ENCODE peak calls at places on chromosomes 12 and 14, in five cellular contexts. One of them, this sample, is unnamed.

GRCh38 chr14:67532998-67533753 is at the start of gene PLEKHH1:
- DNase-seq in hepatocyte: peak
- DNase-seq in uterus: peak
- DNase-seq in AG10803: peak
- DNase-seq in HCT116: peak
- DNase-seq in this sample: peak

GRCh38 chr14:89265229-89265628 is 151.8 kb downstream of the FOXN3 start:
- DNase-seq in uterus: no peak
- DNase-seq in AG10803: no peak
- DNase-seq in hepatocyte: no peak
- DNase-seq in HCT116: no peak
- DNase-seq in this sample: no peak

GRCh38 chr12:67758119-67758873 is 109.8 kb downstream of the DYRK2 start:
- DNase-seq in HCT116: no peak
- DNase-seq in hepatocyte: no peak
- DNase-seq in AG10803: no peak
- DNase-seq in uterus: no peak
- DNase-seq in this sample: no peak

GRCh38 chr12:2341051-2341751 is 288.4 kb downstream of the CACNA1C start:
- DNase-seq in HCT116: no peak
- DNase-seq in uterus: no peak
- DNase-seq in hepatocyte: no peak
- DNase-seq in AG10803: no peak
- DNase-seq in this sample: no peak

GRCh38 chr12:104201238-104202001 is 14.2 kb upstream of the TXNRD1 start:
- DNase-seq in uterus: peak
- DNase-seq in AG10803: peak
- DNase-seq in HCT116: peak
- DNase-seq in hepatocyte: peak
- DNase-seq in this sample: peak

GRCh38 chr12:69070319-69071090 is 137.5 kb upstream of the CPM start:
- DNase-seq in AG10803: peak
- DNase-seq in HCT116: peak
- DNase-seq in uterus: peak
- DNase-seq in hepatocyte: peak
- DNase-seq in this sample: peak

GRCh38 chr14:92718659-92719058 is 29.8 kb downstream of the LGMN start:
- DNase-seq in uterus: no peak
- DNase-seq in AG10803: no peak
- DNase-seq in HCT116: no peak
- DNase-seq in hepatocyte: no peak
- DNase-seq in this sample: peak

GRCh38 chr12:68521848-68522502 is 88.7 kb upstream of the RAP1B start:
- DNase-seq in hepatocyte: no peak
- DNase-seq in uterus: no peak
- DNase-seq in HCT116: no peak
- DNase-seq in AG10803: peak
- DNase-seq in this sample: peak

GRCh38 chr12:46657416-46658411 is 168.1 kb downstream of the SLC38A4 start:
- DNase-seq in uterus: no peak
- DNase-seq in HCT116: no peak
- DNase-seq in AG10803: peak
- DNase-seq in hepatocyte: no peak
- DNase-seq in this sample: peak

GRCh38 chr14:96284430-96284829 is 28.4 kb downstream of the BDKRB1 start:
- DNase-seq in uterus: no peak
- DNase-seq in hepatocyte: no peak
- DNase-seq in AG10803: no peak
- DNase-seq in HCT116: no peak
- DNase-seq in this sample: no peak

DNA sequence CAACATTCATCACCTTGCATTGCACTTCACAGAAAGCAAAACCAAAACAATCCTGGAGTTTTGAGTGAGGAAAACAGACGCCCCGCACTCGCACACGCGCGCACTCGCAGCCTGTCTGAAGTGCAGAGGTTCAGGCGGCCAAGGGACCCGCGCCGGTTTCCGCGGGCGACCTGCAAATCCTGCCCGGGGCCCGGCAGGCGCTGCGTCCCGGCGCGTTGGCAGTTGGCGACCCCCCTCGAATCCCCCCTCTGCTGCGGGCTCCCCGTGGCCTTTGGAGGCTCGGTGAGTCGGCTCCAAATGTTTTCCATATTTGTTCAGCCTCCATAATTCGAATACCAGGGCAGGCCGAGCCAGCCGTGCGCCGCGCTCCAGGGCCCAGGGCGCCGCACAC is at the start of gene SSPN:
- DNase-seq in AG10803: peak
- DNase-seq in hepatocyte: peak
- DNase-seq in uterus: peak
- DNase-seq in HCT116: no peak
- DNase-seq in this sample: peak
- H3K4me3 ChIP-seq in AG10803: peak
- H3K4me3 ChIP-seq in hepatocyte: peak
- H3K4me3 ChIP-seq in uterus: peak
- H3K4me3 ChIP-seq in HCT116: no peak
- H3K4me3 ChIP-seq in this sample: peak

GRCh38 chr12:29671742-29672141 is 112.0 kb downstream of the TMTC1 start:
- DNase-seq in AG10803: no peak
- DNase-seq in hepatocyte: no peak
- DNase-seq in uterus: no peak
- DNase-seq in HCT116: no peak
- DNase-seq in this sample: no peak
- TF ChIP-seq CTCF in AG10803: no peak
- TF ChIP-seq CTCF in hepatocyte: no peak
- TF ChIP-seq CTCF in uterus: no peak
- TF ChIP-seq CTCF in HCT116: no peak
- TF ChIP-seq CTCF in this sample: no peak

DNA sequence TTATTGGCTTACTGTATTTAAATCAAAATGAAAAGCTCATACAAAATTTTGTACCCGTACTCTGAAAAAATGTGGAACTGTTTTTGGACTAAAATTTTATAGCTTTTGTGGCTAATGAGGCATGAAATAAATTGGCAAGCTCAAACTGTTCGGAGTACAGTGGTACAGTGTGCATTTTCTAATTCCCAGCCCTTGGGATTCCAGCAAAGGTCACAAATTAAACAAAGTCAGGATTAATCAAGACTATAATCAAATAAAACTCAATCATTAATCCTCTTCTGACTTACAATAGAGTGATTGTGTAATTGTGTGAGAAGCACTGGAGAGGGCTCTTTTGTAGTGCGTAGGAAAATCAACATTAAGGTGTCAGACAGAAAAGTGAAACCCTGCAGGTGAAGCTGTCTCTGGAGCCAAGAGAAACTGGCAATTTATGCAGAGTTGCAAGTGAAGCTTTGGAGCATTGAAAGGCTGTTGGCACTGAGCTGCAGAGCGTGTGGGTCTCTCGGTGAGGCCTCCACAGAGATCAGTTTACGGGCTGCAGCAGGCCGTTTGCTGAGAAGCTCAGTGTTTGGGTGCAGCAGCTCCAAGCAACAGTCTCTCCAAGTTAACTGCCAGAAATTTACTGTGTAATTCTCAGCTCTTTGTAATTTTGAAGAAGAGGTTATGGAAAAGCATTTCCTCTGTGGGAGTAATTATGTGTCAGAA is 275.9 kb downstream of the FBXL14 start:
- DNase-seq in uterus: no peak
- DNase-seq in hepatocyte: peak
- DNase-seq in HCT116: no peak
- DNase-seq in AG10803: peak
- DNase-seq in this sample: peak
- H3K4me3 ChIP-seq in uterus: no peak
- H3K4me3 ChIP-seq in hepatocyte: no peak
- H3K4me3 ChIP-seq in HCT116: no peak
- H3K4me3 ChIP-seq in AG10803: peak
- H3K4me3 ChIP-seq in this sample: no peak

DNA sequence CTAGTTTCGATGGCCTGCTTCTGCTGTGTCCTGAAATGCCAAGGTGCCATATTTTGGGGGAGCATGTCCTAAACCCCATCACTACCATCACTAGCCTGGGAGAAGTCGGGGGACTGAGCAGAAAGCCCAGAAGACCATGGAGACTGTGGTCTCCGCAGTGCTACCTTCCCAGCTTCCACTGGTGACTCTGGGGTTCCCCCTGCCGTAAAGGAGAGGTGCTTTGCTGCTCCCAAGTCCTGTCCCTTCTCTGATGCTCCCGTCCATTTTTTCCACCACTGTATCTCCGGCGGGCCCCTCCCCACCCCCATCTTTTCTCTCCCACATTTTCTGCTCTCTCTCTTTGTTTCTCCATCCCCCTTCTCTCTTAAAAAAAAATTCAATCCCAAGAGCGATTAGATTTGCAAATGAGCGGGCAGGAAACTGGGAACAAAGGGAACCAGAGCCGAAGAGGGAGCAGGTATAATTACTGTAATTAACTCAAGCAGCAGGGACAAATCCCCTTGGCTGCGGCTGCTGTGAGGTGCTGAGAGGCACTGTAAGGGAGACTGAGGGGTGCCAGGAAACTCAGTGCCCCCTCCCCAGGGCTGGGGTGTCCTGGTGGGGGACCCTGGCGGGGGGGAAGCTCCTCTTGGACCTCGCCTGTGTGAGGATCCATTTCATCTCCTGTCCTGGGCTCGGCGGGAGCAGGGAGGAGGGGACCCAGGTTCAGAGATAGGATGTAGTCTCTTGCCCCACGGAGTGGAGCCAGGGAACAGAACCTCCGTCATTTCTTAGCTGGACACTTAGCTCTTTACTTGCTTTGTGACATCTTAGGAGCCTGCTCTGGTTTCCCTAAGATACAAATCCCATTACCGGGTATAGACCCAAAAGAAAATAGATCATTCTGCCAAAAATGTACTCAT is 140.5 kb upstream of the NRXN3 start:
- DNase-seq in uterus: no peak
- DNase-seq in AG10803: no peak
- DNase-seq in hepatocyte: no peak
- DNase-seq in HCT116: no peak
- DNase-seq in this sample: no peak
- TF ChIP-seq CTCF in uterus: no peak
- TF ChIP-seq CTCF in AG10803: peak
- TF ChIP-seq CTCF in hepatocyte: no peak
- TF ChIP-seq CTCF in HCT116: no peak
- TF ChIP-seq CTCF in this sample: peak

GRCh38 chr12:116982721-116983502 is 72.2 kb downstream of the FBXW8 start:
- DNase-seq in hepatocyte: no peak
- DNase-seq in uterus: peak
- DNase-seq in HCT116: no peak
- DNase-seq in AG10803: peak
- DNase-seq in this sample: peak

GRCh38 chr12:116975779-116976393 is 65.1 kb downstream of the FBXW8 start:
- DNase-seq in AG10803: peak
- DNase-seq in uterus: no peak
- DNase-seq in hepatocyte: no peak
- DNase-seq in HCT116: no peak
- DNase-seq in this sample: no peak

GRCh38 chr12:116980083-116980482 is 69.3 kb downstream of the FBXW8 start:
- DNase-seq in hepatocyte: no peak
- DNase-seq in AG10803: no peak
- DNase-seq in uterus: no peak
- DNase-seq in HCT116: no peak
- DNase-seq in this sample: no peak

GRCh38 chr12:116977465-116978380 is 67.0 kb downstream of the FBXW8 start:
- DNase-seq in AG10803: no peak
- DNase-seq in hepatocyte: no peak
- DNase-seq in uterus: no peak
- DNase-seq in HCT116: no peak
- DNase-seq in this sample: no peak

DNA sequence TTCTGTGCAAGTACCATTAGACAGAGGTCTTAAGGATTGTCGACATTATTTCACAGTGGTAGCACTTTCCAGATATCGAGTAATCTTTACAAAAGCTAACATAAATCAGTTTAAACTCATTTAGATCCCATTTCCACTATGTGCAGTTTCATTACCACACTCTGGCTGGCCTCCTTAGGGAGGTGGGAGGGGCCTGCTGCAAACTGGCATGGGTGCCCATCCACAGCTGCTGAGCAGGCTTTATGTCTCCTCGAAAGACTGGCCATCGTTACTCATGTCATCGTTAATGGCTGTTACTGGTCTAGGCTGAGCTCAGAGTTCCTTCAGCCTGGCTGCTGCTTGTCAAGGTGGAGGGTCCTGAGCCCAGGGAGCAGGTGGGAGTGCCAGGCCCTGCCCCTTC is 68.4 kb downstream of the FBXW8 start:
- DNase-seq in HCT116: no peak
- DNase-seq in hepatocyte: no peak
- DNase-seq in uterus: no peak
- DNase-seq in AG10803: no peak
- DNase-seq in this sample: no peak
- H3K4me3 ChIP-seq in HCT116: no peak
- H3K4me3 ChIP-seq in hepatocyte: no peak
- H3K4me3 ChIP-seq in uterus: no peak
- H3K4me3 ChIP-seq in AG10803: no peak
- H3K4me3 ChIP-seq in this sample: no peak